ENCODE peak calls at places on chromosomes 12 and 14, in four cellular contexts. One of them, this sample, is unnamed.

GRCh38 chr12:15982471-15982870 is 71.3 kb downstream of the DERA start:
- DNase-seq in aorta: no peak
- DNase-seq in Peyer's patch: no peak
- DNase-seq in CD8-positive, alpha-beta memory T cell: no peak
- DNase-seq in this sample: no peak

GRCh38 chr12:12032771-12033588 is 37.8 kb upstream of the BCL2L14 start:
- DNase-seq in Peyer's patch: peak; percentile 90
- DNase-seq in CD8-positive, alpha-beta memory T cell: peak; percentile 75
- DNase-seq in aorta: peak; percentile 88
- DNase-seq in this sample: peak; percentile 82

GRCh38 chr12:132689227-132689626 is 1.8 kb downstream of the PXMP2 start:
- DNase-seq in aorta: no peak
- DNase-seq in CD8-positive, alpha-beta memory T cell: no peak
- DNase-seq in Peyer's patch: peak; percentile 82
- DNase-seq in this sample: peak; percentile 86

GRCh38 chr14:92940543-92940942 is 17.6 kb downstream of the CHGA start:
- DNase-seq in CD8-positive, alpha-beta memory T cell: no peak
- DNase-seq in aorta: no peak
- DNase-seq in Peyer's patch: no peak
- DNase-seq in this sample: no peak

GRCh38 chr12:80598004-80598606 is 109.3 kb upstream of the MYF6 start:
- DNase-seq in aorta: no peak
- DNase-seq in CD8-positive, alpha-beta memory T cell: no peak
- DNase-seq in Peyer's patch: no peak
- DNase-seq in this sample: no peak

GRCh38 chr12:86735072-86735471 is 478.9 kb upstream of the MGAT4C start:
- DNase-seq in CD8-positive, alpha-beta memory T cell: no peak
- DNase-seq in aorta: no peak
- DNase-seq in Peyer's patch: no peak
- DNase-seq in this sample: no peak

GRCh38 chr12:94203181-94203546 is 54.8 kb downstream of the PLXNC1 start:
- DNase-seq in Peyer's patch: no peak
- DNase-seq in aorta: no peak
- DNase-seq in CD8-positive, alpha-beta memory T cell: no peak
- DNase-seq in this sample: no peak

GRCh38 chr12:42564540-42564939 is 25.0 kb downstream of the PRICKLE1 start:
- DNase-seq in CD8-positive, alpha-beta memory T cell: no peak
- DNase-seq in Peyer's patch: no peak
- DNase-seq in aorta: no peak
- DNase-seq in this sample: no peak

GRCh38 chr12:41108032-41108431 is 80.1 kb upstream of the PDZRN4 start:
- DNase-seq in Peyer's patch: no peak
- DNase-seq in aorta: no peak
- DNase-seq in CD8-positive, alpha-beta memory T cell: no peak
- DNase-seq in this sample: no peak

GRCh38 chr12:94817695-94818075 is 167.3 kb upstream of the TMCC3 start:
- DNase-seq in Peyer's patch: no peak
- DNase-seq in aorta: no peak
- DNase-seq in CD8-positive, alpha-beta memory T cell: no peak
- DNase-seq in this sample: no peak

GRCh38 chr12:96810057-96810456 is 97.0 kb upstream of the NEDD1 start:
- DNase-seq in Peyer's patch: no peak
- DNase-seq in CD8-positive, alpha-beta memory T cell: no peak
- DNase-seq in aorta: no peak
- DNase-seq in this sample: no peak

GRCh38 chr14:94026173-94026885 is at the start of gene OTUB2:
- DNase-seq in aorta: peak; percentile 99
- DNase-seq in Peyer's patch: peak; percentile 99
- DNase-seq in CD8-positive, alpha-beta memory T cell: peak; percentile 96
- DNase-seq in this sample: peak; percentile 98

GRCh38 chr12:91818236-91819131 is 327.2 kb downstream of the BTG1 start:
- DNase-seq in CD8-positive, alpha-beta memory T cell: no peak
- DNase-seq in aorta: no peak
- DNase-seq in Peyer's patch: no peak
- DNase-seq in this sample: no peak

GRCh38 chr12:113684053-113684907 is 212.6 kb upstream of the LHX5 start:
- DNase-seq in CD8-positive, alpha-beta memory T cell: no peak
- DNase-seq in aorta: no peak
- DNase-seq in Peyer's patch: no peak
- DNase-seq in this sample: no peak

GRCh38 chr14:80211143-80212024 is at the start of gene DIO2:
- DNase-seq in Peyer's patch: no peak
- DNase-seq in aorta: peak; percentile 65
- DNase-seq in CD8-positive, alpha-beta memory T cell: no peak
- DNase-seq in this sample: no peak

GRCh38 chr12:76037130-76038105 is 5.8 kb upstream of the PHLDA1 start:
- DNase-seq in Peyer's patch: peak; percentile 51
- DNase-seq in aorta: no peak
- DNase-seq in CD8-positive, alpha-beta memory T cell: peak; percentile 63
- DNase-seq in this sample: no peak

GRCh38 chr14:93702946-93703345 is 85.3 kb downstream of the PRIMA1 start:
- DNase-seq in CD8-positive, alpha-beta memory T cell: no peak
- DNase-seq in aorta: no peak
- DNase-seq in Peyer's patch: no peak
- DNase-seq in this sample: no peak

GRCh38 chr14:37036669-37037341 is 135.6 kb downstream of the SLC25A21 start:
- DNase-seq in Peyer's patch: no peak
- DNase-seq in aorta: no peak
- DNase-seq in CD8-positive, alpha-beta memory T cell: no peak
- DNase-seq in this sample: no peak

GRCh38 chr12:92107094-92107493 is 38.6 kb downstream of the BTG1 start:
- DNase-seq in CD8-positive, alpha-beta memory T cell: no peak
- DNase-seq in aorta: no peak
- DNase-seq in Peyer's patch: no peak
- DNase-seq in this sample: no peak

GRCh38 chr12:15540025-15540424 is 217.7 kb downstream of the PTPRO start:
- DNase-seq in Peyer's patch: no peak
- DNase-seq in aorta: no peak
- DNase-seq in CD8-positive, alpha-beta memory T cell: no peak
- DNase-seq in this sample: no peak

GRCh38 chr12:10607885-10608458 is 5.4 kb downstream of the MAGOHB start:
- DNase-seq in aorta: no peak
- DNase-seq in CD8-positive, alpha-beta memory T cell: no peak
- DNase-seq in Peyer's patch: no peak
- DNase-seq in this sample: no peak

GRCh38 chr12:108313609-108314331 is 25.3 kb downstream of the CMKLR1 start:
- DNase-seq in Peyer's patch: peak; percentile 56
- DNase-seq in aorta: peak; percentile 78
- DNase-seq in CD8-positive, alpha-beta memory T cell: peak; percentile 8
- DNase-seq in this sample: no peak

GRCh38 chr14:103862393-103862782 is 15.0 kb upstream of the PPP1R13B start:
- DNase-seq in CD8-positive, alpha-beta memory T cell: no peak
- DNase-seq in Peyer's patch: peak; percentile 73
- DNase-seq in aorta: no peak
- DNase-seq in this sample: no peak

GRCh38 chr12:124494751-124495129 is 72.7 kb downstream of the NCOR2 start:
- DNase-seq in CD8-positive, alpha-beta memory T cell: no peak
- DNase-seq in Peyer's patch: no peak
- DNase-seq in aorta: no peak
- DNase-seq in this sample: no peak

GRCh38 chr12:3727877-3728632 is 24.9 kb downstream of the CRACR2A start:
- DNase-seq in CD8-positive, alpha-beta memory T cell: peak; percentile 73
- DNase-seq in Peyer's patch: peak; percentile 56
- DNase-seq in aorta: no peak
- DNase-seq in this sample: no peak

GRCh38 chr12:67794151-67794550 is 145.6 kb downstream of the DYRK2 start:
- DNase-seq in CD8-positive, alpha-beta memory T cell: no peak
- DNase-seq in aorta: no peak
- DNase-seq in Peyer's patch: no peak
- DNase-seq in this sample: no peak

GRCh38 chr14:68636597-68636996 is 156.3 kb downstream of the ZFP36L1 start:
- DNase-seq in Peyer's patch: no peak
- DNase-seq in CD8-positive, alpha-beta memory T cell: no peak
- DNase-seq in aorta: no peak
- DNase-seq in this sample: no peak
- H3K4me1 ChIP-seq in Peyer's patch: no peaks in the 10 kb centered on the region
- H3K4me1 ChIP-seq in CD8-positive, alpha-beta memory T cell: peaks cover 22% of the 10 kb centered on the region
- H3K4me1 ChIP-seq in aorta: no peaks in the 10 kb centered on the region
- H3K4me1 ChIP-seq in this sample: peaks cover 41% of the 10 kb centered on the region

DNA sequence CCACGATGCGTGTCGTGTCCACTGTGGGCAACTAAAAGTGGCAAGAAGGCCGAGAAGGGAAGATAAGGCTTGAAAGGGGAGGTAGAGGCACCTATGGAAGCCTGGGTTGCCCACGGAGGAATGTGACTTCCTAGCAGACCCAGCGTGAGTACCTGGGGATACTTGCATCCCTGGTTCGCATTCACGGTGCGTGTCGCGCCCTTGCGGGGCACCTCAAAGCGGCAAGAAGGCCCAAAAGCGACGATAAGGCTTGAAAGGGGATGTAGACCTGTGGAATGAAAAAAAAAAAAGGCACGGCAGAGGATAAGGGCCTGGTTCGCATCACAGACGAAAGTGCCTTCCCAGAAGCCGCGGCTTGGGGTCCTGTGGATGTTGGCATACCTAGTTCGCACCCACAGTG is 282.9 kb downstream of the ALG10 start:
- DNase-seq in aorta: no peak
- DNase-seq in Peyer's patch: no peak
- DNase-seq in CD8-positive, alpha-beta memory T cell: no peak
- DNase-seq in this sample: no peak
- H3K4me1 ChIP-seq in aorta: no peaks in the 10 kb centered on the region
- H3K4me1 ChIP-seq in Peyer's patch: no peaks in the 10 kb centered on the region
- H3K4me1 ChIP-seq in CD8-positive, alpha-beta memory T cell: no peaks in the 10 kb centered on the region
- H3K4me1 ChIP-seq in this sample: no peaks in the 10 kb centered on the region

GRCh38 chr14:38366374-38366773 is 110.5 kb upstream of the CLEC14A start:
- DNase-seq in Peyer's patch: no peak
- DNase-seq in aorta: no peak
- DNase-seq in CD8-positive, alpha-beta memory T cell: no peak
- DNase-seq in this sample: no peak

GRCh38 chr14:38357557-38357956 is 101.7 kb upstream of the CLEC14A start:
- DNase-seq in CD8-positive, alpha-beta memory T cell: no peak
- DNase-seq in Peyer's patch: no peak
- DNase-seq in aorta: no peak
- DNase-seq in this sample: no peak

GRCh38 chr14:38367922-38368321 is 112.0 kb upstream of the CLEC14A start:
- DNase-seq in Peyer's patch: no peak
- DNase-seq in aorta: no peak
- DNase-seq in CD8-positive, alpha-beta memory T cell: no peak
- DNase-seq in this sample: no peak

GRCh38 chr14:38363217-38363616 is 107.3 kb upstream of the CLEC14A start:
- DNase-seq in Peyer's patch: no peak
- DNase-seq in CD8-positive, alpha-beta memory T cell: no peak
- DNase-seq in aorta: no peak
- DNase-seq in this sample: no peak
- H3K4me1 ChIP-seq in Peyer's patch: no peaks in the 10 kb centered on the region
- H3K4me1 ChIP-seq in CD8-positive, alpha-beta memory T cell: no peaks in the 10 kb centered on the region
- H3K4me1 ChIP-seq in aorta: no peaks in the 10 kb centered on the region
- H3K4me1 ChIP-seq in this sample: peaks cover 9% of the 10 kb centered on the region

DNA sequence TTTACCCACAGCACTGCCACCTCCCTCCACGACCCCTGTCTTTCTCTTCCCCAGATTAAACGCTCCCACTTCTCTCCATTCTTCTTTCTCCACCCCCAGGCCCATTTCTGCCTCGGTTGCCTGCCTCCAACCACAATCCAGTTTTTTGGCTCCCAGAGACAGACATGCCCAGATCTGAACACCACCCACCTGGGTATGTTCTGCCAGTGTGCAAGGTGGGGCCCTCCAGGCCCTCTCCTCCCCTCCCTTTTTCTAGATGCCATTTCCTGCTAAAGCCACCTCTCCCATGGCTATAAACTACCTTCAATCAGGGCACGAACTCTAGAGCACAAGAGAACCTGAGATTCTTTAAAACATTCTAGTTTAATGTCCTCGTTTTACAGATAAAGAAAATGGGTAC is 63.3 kb downstream of the IRF2BPL start:
- DNase-seq in aorta: no peak
- DNase-seq in Peyer's patch: no peak
- DNase-seq in CD8-positive, alpha-beta memory T cell: no peak
- DNase-seq in this sample: no peak
- H3K4me1 ChIP-seq in aorta: no peaks in the 10 kb centered on the region
- H3K4me1 ChIP-seq in Peyer's patch: peaks cover 8% of the 10 kb centered on the region
- H3K4me1 ChIP-seq in CD8-positive, alpha-beta memory T cell: peaks cover 50% of the 10 kb centered on the region
- H3K4me1 ChIP-seq in this sample: peaks cover 25% of the 10 kb centered on the region

GRCh38 chr12:6608592-6609311 is 1.6 kb upstream of the CHD4 start:
- DNase-seq in Peyer's patch: no peak
- DNase-seq in aorta: peak; percentile 57
- DNase-seq in CD8-positive, alpha-beta memory T cell: peak; percentile 58
- DNase-seq in this sample: no peak
- H3K4me1 ChIP-seq in Peyer's patch: peaks cover 27% of the 10 kb centered on the region
- H3K4me1 ChIP-seq in aorta: peaks cover 6% of the 10 kb centered on the region
- H3K4me1 ChIP-seq in CD8-positive, alpha-beta memory T cell: peaks cover 55% of the 10 kb centered on the region
- H3K4me1 ChIP-seq in this sample: peaks cover 60% of the 10 kb centered on the region

This sample was measured in stomach.